ENCODE peak calls at places on chromosomes 1 and 21, in nine cellular contexts. One of them, this sample, is unnamed.

GRCh38 chr1:174191255-174191906 is 32.1 kb downstream of the RABGAP1L start:
- DNase-seq in astrocyte of the spinal cord: peak
- DNase-seq in nucleus accumbens: no peak
- DNase-seq in H54: no peak
- DNase-seq in renal cortical epithelial cell: peak
- DNase-seq in KBM-7: no peak
- DNase-seq in psoas muscle: no peak
- DNase-seq in activated CD8-positive, alpha-beta T cell treated with anti-CD3 and anti-CD28 coated beads for 36 hours: no peak
- DNase-seq in fibroblast of lung: no peak
- DNase-seq in this sample: no peak

GRCh38 chr1:1305300-1306069 is 2.2 kb downstream of the ACAP3 start:
- DNase-seq in nucleus accumbens: peak
- DNase-seq in renal cortical epithelial cell: peak
- DNase-seq in activated CD8-positive, alpha-beta T cell treated with anti-CD3 and anti-CD28 coated beads for 36 hours: peak
- DNase-seq in astrocyte of the spinal cord: peak
- DNase-seq in KBM-7: peak
- DNase-seq in H54: peak
- DNase-seq in psoas muscle: peak
- DNase-seq in fibroblast of lung: peak
- DNase-seq in this sample: no peak

GRCh38 chr1:21261551-21262281 is 28.5 kb downstream of the ECE1 start:
- DNase-seq in H54: peak
- DNase-seq in renal cortical epithelial cell: peak
- DNase-seq in KBM-7: peak
- DNase-seq in nucleus accumbens: no peak
- DNase-seq in activated CD8-positive, alpha-beta T cell treated with anti-CD3 and anti-CD28 coated beads for 36 hours: peak
- DNase-seq in fibroblast of lung: peak
- DNase-seq in astrocyte of the spinal cord: peak
- DNase-seq in psoas muscle: peak
- DNase-seq in this sample: no peak

GRCh38 chr1:61012365-61012764 is 70.0 kb upstream of the NFIA start:
- DNase-seq in H54: no peak
- DNase-seq in fibroblast of lung: no peak
- DNase-seq in renal cortical epithelial cell: peak
- DNase-seq in nucleus accumbens: no peak
- DNase-seq in psoas muscle: no peak
- DNase-seq in KBM-7: no peak
- DNase-seq in activated CD8-positive, alpha-beta T cell treated with anti-CD3 and anti-CD28 coated beads for 36 hours: no peak
- DNase-seq in astrocyte of the spinal cord: no peak
- DNase-seq in this sample: no peak

GRCh38 chr1:18288609-18289219 is 181.1 kb downstream of the IGSF21 start:
- DNase-seq in KBM-7: no peak
- DNase-seq in fibroblast of lung: no peak
- DNase-seq in renal cortical epithelial cell: no peak
- DNase-seq in psoas muscle: no peak
- DNase-seq in activated CD8-positive, alpha-beta T cell treated with anti-CD3 and anti-CD28 coated beads for 36 hours: no peak
- DNase-seq in nucleus accumbens: no peak
- DNase-seq in H54: no peak
- DNase-seq in astrocyte of the spinal cord: no peak
- DNase-seq in this sample: no peak

GRCh38 chr1:67646145-67647035 is 38.6 kb upstream of the GADD45A start:
- DNase-seq in KBM-7: peak
- DNase-seq in astrocyte of the spinal cord: peak
- DNase-seq in nucleus accumbens: no peak
- DNase-seq in psoas muscle: peak
- DNase-seq in renal cortical epithelial cell: no peak
- DNase-seq in H54: no peak
- DNase-seq in activated CD8-positive, alpha-beta T cell treated with anti-CD3 and anti-CD28 coated beads for 36 hours: peak
- DNase-seq in fibroblast of lung: peak
- DNase-seq in this sample: no peak

GRCh38 chr21:40454057-40454456 is 392.9 kb downstream of the DSCAM start:
- DNase-seq in nucleus accumbens: no peak
- DNase-seq in KBM-7: no peak
- DNase-seq in activated CD8-positive, alpha-beta T cell treated with anti-CD3 and anti-CD28 coated beads for 36 hours: no peak
- DNase-seq in H54: no peak
- DNase-seq in fibroblast of lung: no peak
- DNase-seq in psoas muscle: no peak
- DNase-seq in astrocyte of the spinal cord: no peak
- DNase-seq in renal cortical epithelial cell: no peak
- DNase-seq in this sample: no peak

GRCh38 chr1:232472485-232473041 is 157.4 kb downstream of the SIPA1L2 start:
- DNase-seq in H54: no peak
- DNase-seq in renal cortical epithelial cell: no peak
- DNase-seq in nucleus accumbens: no peak
- DNase-seq in KBM-7: no peak
- DNase-seq in psoas muscle: no peak
- DNase-seq in activated CD8-positive, alpha-beta T cell treated with anti-CD3 and anti-CD28 coated beads for 36 hours: no peak
- DNase-seq in astrocyte of the spinal cord: peak
- DNase-seq in fibroblast of lung: peak
- DNase-seq in this sample: no peak

GRCh38 chr21:38511662-38512243 is 13.5 kb upstream of the ERG start:
- DNase-seq in renal cortical epithelial cell: no peak
- DNase-seq in psoas muscle: no peak
- DNase-seq in activated CD8-positive, alpha-beta T cell treated with anti-CD3 and anti-CD28 coated beads for 36 hours: no peak
- DNase-seq in nucleus accumbens: no peak
- DNase-seq in KBM-7: no peak
- DNase-seq in astrocyte of the spinal cord: no peak
- DNase-seq in H54: no peak
- DNase-seq in fibroblast of lung: no peak
- DNase-seq in this sample: no peak

GRCh38 chr1:9004031-9004730 is 22.0 kb downstream of the SLC2A7 start:
- DNase-seq in renal cortical epithelial cell: no peak
- DNase-seq in activated CD8-positive, alpha-beta T cell treated with anti-CD3 and anti-CD28 coated beads for 36 hours: peak
- DNase-seq in fibroblast of lung: no peak
- DNase-seq in astrocyte of the spinal cord: no peak
- DNase-seq in KBM-7: peak
- DNase-seq in H54: no peak
- DNase-seq in psoas muscle: no peak
- DNase-seq in nucleus accumbens: no peak
- DNase-seq in this sample: no peak

GRCh38 chr1:29047142-29047541 is 76.6 kb downstream of the TMEM200B start:
- DNase-seq in astrocyte of the spinal cord: no peak
- DNase-seq in fibroblast of lung: no peak
- DNase-seq in renal cortical epithelial cell: no peak
- DNase-seq in H54: no peak
- DNase-seq in activated CD8-positive, alpha-beta T cell treated with anti-CD3 and anti-CD28 coated beads for 36 hours: no peak
- DNase-seq in psoas muscle: no peak
- DNase-seq in nucleus accumbens: no peak
- DNase-seq in KBM-7: no peak
- DNase-seq in this sample: no peak

GRCh38 chr1:30345525-30346145 is 377.8 kb downstream of the MATN1 start:
- DNase-seq in nucleus accumbens: no peak
- DNase-seq in KBM-7: no peak
- DNase-seq in H54: no peak
- DNase-seq in renal cortical epithelial cell: peak
- DNase-seq in astrocyte of the spinal cord: no peak
- DNase-seq in activated CD8-positive, alpha-beta T cell treated with anti-CD3 and anti-CD28 coated beads for 36 hours: no peak
- DNase-seq in psoas muscle: no peak
- DNase-seq in fibroblast of lung: no peak
- DNase-seq in this sample: no peak

GRCh38 chr1:243944429-243945160 is 94.6 kb upstream of the AKT3 start:
- DNase-seq in activated CD8-positive, alpha-beta T cell treated with anti-CD3 and anti-CD28 coated beads for 36 hours: no peak
- DNase-seq in psoas muscle: no peak
- DNase-seq in fibroblast of lung: peak
- DNase-seq in astrocyte of the spinal cord: peak
- DNase-seq in H54: no peak
- DNase-seq in renal cortical epithelial cell: peak
- DNase-seq in KBM-7: no peak
- DNase-seq in nucleus accumbens: no peak
- DNase-seq in this sample: no peak

GRCh38 chr1:155125511-155125945 is 2.1 kb upstream of the EFNA1 start:
- DNase-seq in renal cortical epithelial cell: no peak
- DNase-seq in astrocyte of the spinal cord: no peak
- DNase-seq in activated CD8-positive, alpha-beta T cell treated with anti-CD3 and anti-CD28 coated beads for 36 hours: no peak
- DNase-seq in nucleus accumbens: no peak
- DNase-seq in fibroblast of lung: no peak
- DNase-seq in H54: no peak
- DNase-seq in KBM-7: no peak
- DNase-seq in psoas muscle: no peak
- DNase-seq in this sample: no peak

This sample was measured in amygdala.